ENCODE peak calls at places on chromosomes 12 and 14, in four cellular contexts. One of them, this sample, is unnamed. For H3K4me1, the result is how much of the 10 kb centered on the place peaks cover.

GRCh38 chr12:80101126-80101525 is 1.8 kb downstream of the OTOGL start:
- DNase-seq in GM12878: no peak
- DNase-seq in HepG2: no peak
- DNase-seq in K562: peak
- DNase-seq in this sample: no peak

GRCh38 chr12:56236985-56237384 is 7.1 kb downstream of the SLC39A5 start:
- DNase-seq in GM12878: no peak
- DNase-seq in HepG2: no peak
- DNase-seq in K562: no peak
- DNase-seq in this sample: no peak

GRCh38 chr12:69097619-69098368 is 141.6 kb upstream of the CPSF6 start:
- DNase-seq in K562: no peak
- DNase-seq in GM12878: no peak
- DNase-seq in HepG2: no peak
- DNase-seq in this sample: no peak

GRCh38 chr12:77324763-77325468 is 259.5 kb upstream of the E2F7 start:
- DNase-seq in GM12878: no peak
- DNase-seq in HepG2: peak
- DNase-seq in K562: peak
- DNase-seq in this sample: peak

GRCh38 chr12:56188786-56189335 is 422 bp downstream of the SMARCC2 start:
- DNase-seq in HepG2: no peak
- DNase-seq in GM12878: no peak
- DNase-seq in K562: no peak
- DNase-seq in this sample: peak

GRCh38 chr14:61335049-61335448 is 13.7 kb downstream of the PRKCH start:
- DNase-seq in HepG2: no peak
- DNase-seq in K562: no peak
- DNase-seq in GM12878: no peak
- DNase-seq in this sample: no peak

GRCh38 chr14:94370524-94370910 is 17.9 kb downstream of the SERPINA1 start:
- DNase-seq in K562: no peak
- DNase-seq in HepG2: no peak
- DNase-seq in GM12878: no peak
- DNase-seq in this sample: no peak

GRCh38 chr12:42039146-42039545 is 105.5 kb downstream of the GXYLT1 start:
- DNase-seq in K562: peak
- DNase-seq in GM12878: no peak
- DNase-seq in HepG2: no peak
- DNase-seq in this sample: peak

GRCh38 chr12:109772622-109773321 is 59.1 kb downstream of the FAM222A start:
- DNase-seq in K562: no peak
- DNase-seq in HepG2: no peak
- DNase-seq in GM12878: no peak
- DNase-seq in this sample: no peak

GRCh38 chr14:101874001-101874400 is 90.4 kb upstream of the DYNC1H1 start:
- DNase-seq in GM12878: no peak
- DNase-seq in HepG2: no peak
- DNase-seq in K562: no peak
- DNase-seq in this sample: no peak

GRCh38 chr12:55717397-55718007 is 1.7 kb downstream of the BLOC1S1 start:
- DNase-seq in GM12878: no peak
- DNase-seq in K562: peak
- DNase-seq in HepG2: no peak
- DNase-seq in this sample: no peak

GRCh38 chr14:99268776-99269510 is 3.1 kb downstream of the BCL11B start:
- DNase-seq in GM12878: no peak
- DNase-seq in K562: no peak
- DNase-seq in HepG2: no peak
- DNase-seq in this sample: peak

GRCh38 chr12:69056743-69057515 is 124.0 kb upstream of the CPM start:
- DNase-seq in GM12878: no peak
- DNase-seq in HepG2: no peak
- DNase-seq in K562: no peak
- DNase-seq in this sample: no peak

GRCh38 chr14:95424533-95424932 is 91.9 kb downstream of the SYNE3 start:
- DNase-seq in HepG2: no peak
- DNase-seq in GM12878: no peak
- DNase-seq in K562: peak
- DNase-seq in this sample: no peak

GRCh38 chr14:81172353-81172752 is 48.4 kb downstream of the GTF2A1 start:
- DNase-seq in HepG2: no peak
- DNase-seq in K562: no peak
- DNase-seq in GM12878: no peak
- DNase-seq in this sample: no peak

GRCh38 chr14:77985235-77985634 is 184.9 kb upstream of the NRXN3 start:
- DNase-seq in K562: no peak
- DNase-seq in HepG2: no peak
- DNase-seq in GM12878: no peak
- DNase-seq in this sample: no peak

GRCh38 chr12:29818925-29819324 is 35.2 kb upstream of the TMTC1 start:
- DNase-seq in GM12878: no peak
- DNase-seq in K562: no peak
- DNase-seq in HepG2: no peak
- DNase-seq in this sample: no peak

GRCh38 chr12:95922231-95922630 is 20.2 kb downstream of the CCDC38 start:
- DNase-seq in K562: no peak
- DNase-seq in HepG2: no peak
- DNase-seq in GM12878: no peak
- DNase-seq in this sample: no peak

GRCh38 chr12:852864-853263 is 96.6 kb downstream of the RAD52 start:
- DNase-seq in HepG2: no peak
- DNase-seq in K562: no peak
- DNase-seq in GM12878: no peak
- DNase-seq in this sample: no peak

GRCh38 chr12:4852911-4853310 is 56.8 kb upstream of the KCNA1 start:
- DNase-seq in HepG2: no peak
- DNase-seq in GM12878: no peak
- DNase-seq in K562: no peak
- DNase-seq in this sample: no peak

GRCh38 chr12:4850857-4851380 is 58.8 kb upstream of the KCNA1 start:
- DNase-seq in HepG2: no peak
- DNase-seq in GM12878: no peak
- DNase-seq in K562: no peak
- DNase-seq in this sample: no peak

GRCh38 chr12:4849946-4850345 is 59.8 kb upstream of the KCNA1 start:
- DNase-seq in GM12878: no peak
- DNase-seq in K562: no peak
- DNase-seq in HepG2: no peak
- DNase-seq in this sample: no peak

GRCh38 chr12:4852308-4852707 is 57.4 kb upstream of the KCNA1 start:
- DNase-seq in GM12878: no peak
- DNase-seq in K562: no peak
- DNase-seq in HepG2: no peak
- DNase-seq in this sample: no peak

DNA sequence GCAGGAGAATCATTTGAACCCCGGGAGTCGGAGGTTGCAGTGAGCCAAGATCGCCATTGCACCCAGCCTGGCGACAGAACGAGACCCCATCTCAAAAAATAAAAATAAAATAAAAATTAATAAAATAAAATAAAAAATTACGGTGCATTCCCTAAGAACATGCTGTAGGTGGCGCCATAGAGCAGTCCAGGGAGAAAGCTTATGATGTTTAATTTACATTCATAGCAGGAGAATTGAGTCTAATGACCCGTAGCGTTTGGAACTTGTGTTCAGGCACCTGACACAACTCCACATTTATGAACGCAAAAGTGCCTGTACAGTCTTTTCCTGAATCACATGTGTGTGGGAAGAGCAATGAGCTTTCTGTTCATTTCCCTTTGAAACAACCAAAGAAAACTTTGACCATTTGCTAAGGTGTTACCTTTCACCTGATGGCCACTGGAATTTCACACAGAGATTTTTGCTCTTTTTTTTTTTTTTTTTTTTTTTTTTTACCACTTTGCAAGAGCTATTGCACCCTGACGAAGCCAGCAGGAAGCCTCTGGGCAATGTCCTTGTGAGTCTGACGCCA is 60.6 kb upstream of the KCNA1 start:
- DNase-seq in K562: peak
- DNase-seq in GM12878: no peak
- DNase-seq in HepG2: peak
- DNase-seq in this sample: peak
- TF ChIP-seq JUNB in K562: no peak
- TF ChIP-seq JUNB in GM12878: no peak
- TF ChIP-seq JUNB in HepG2: no peak
- TF ChIP-seq JUNB in this sample: no peak

GRCh38 chr12:104291867-104292524 is 11.5 kb upstream of the EID3 start:
- DNase-seq in HepG2: no peak
- DNase-seq in GM12878: no peak
- DNase-seq in K562: no peak
- DNase-seq in this sample: peak

GRCh38 chr12:104292872-104293794 is 10.4 kb upstream of the EID3 start:
- DNase-seq in GM12878: no peak
- DNase-seq in K562: no peak
- DNase-seq in HepG2: no peak
- DNase-seq in this sample: no peak

GRCh38 chr12:104290320-104290719 is 13.2 kb upstream of the EID3 start:
- DNase-seq in K562: no peak
- DNase-seq in GM12878: no peak
- DNase-seq in HepG2: no peak
- DNase-seq in this sample: no peak

GRCh38 chr12:104288635-104289258 is 14.8 kb upstream of the EID3 start:
- DNase-seq in GM12878: peak
- DNase-seq in HepG2: peak
- DNase-seq in K562: peak
- DNase-seq in this sample: peak

GRCh38 chr12:104290855-104291254 is 12.7 kb upstream of the EID3 start:
- DNase-seq in HepG2: no peak
- DNase-seq in GM12878: no peak
- DNase-seq in K562: no peak
- DNase-seq in this sample: no peak
- TF ChIP-seq EZH2 in HepG2: no peak
- TF ChIP-seq EZH2 in GM12878: no peak
- TF ChIP-seq EZH2 in K562: no peak
- TF ChIP-seq EZH2 in this sample: no peak

DNA sequence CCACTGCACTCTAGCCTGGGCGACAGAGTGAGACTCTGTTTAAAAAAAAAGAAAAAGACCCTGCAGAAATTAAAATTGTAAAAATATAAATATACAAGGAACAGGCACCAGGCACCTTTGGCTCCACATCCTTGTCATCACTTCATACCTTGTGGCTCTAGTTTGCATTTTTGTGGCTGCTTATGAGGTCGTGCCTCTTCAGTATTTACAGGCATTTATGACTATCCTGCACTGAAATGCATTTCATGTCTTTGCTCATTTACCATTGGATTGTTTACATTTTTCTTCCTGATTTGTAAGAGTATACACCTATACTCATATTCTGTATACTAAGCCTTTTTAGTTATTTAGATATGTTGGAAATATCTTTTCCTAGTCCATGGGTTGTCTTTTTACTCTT is 20.1 kb downstream of the BICD1 start:
- DNase-seq in GM12878: no peak
- DNase-seq in HepG2: no peak
- DNase-seq in K562: no peak
- DNase-seq in this sample: no peak
- H3K4me1 ChIP-seq in GM12878: under half
- H3K4me1 ChIP-seq in HepG2: under half
- H3K4me1 ChIP-seq in K562: under half
- H3K4me1 ChIP-seq in this sample: under half

GRCh38 chr14:92860097-92860496 is 62.9 kb upstream of the CHGA start:
- DNase-seq in K562: no peak
- DNase-seq in GM12878: no peak
- DNase-seq in HepG2: no peak
- DNase-seq in this sample: no peak
- TF ChIP-seq JUNB in K562: no peak
- TF ChIP-seq JUNB in GM12878: no peak
- TF ChIP-seq JUNB in HepG2: no peak
- TF ChIP-seq JUNB in this sample: no peak

GRCh38 chr12:64451687-64452558 is at the start of gene TBK1:
- DNase-seq in K562: peak
- DNase-seq in GM12878: peak
- DNase-seq in HepG2: peak
- DNase-seq in this sample: peak
- TF ChIP-seq EZH2 in K562: no peak
- TF ChIP-seq EZH2 in GM12878: no peak
- TF ChIP-seq EZH2 in HepG2: no peak
- TF ChIP-seq EZH2 in this sample: no peak

DNA sequence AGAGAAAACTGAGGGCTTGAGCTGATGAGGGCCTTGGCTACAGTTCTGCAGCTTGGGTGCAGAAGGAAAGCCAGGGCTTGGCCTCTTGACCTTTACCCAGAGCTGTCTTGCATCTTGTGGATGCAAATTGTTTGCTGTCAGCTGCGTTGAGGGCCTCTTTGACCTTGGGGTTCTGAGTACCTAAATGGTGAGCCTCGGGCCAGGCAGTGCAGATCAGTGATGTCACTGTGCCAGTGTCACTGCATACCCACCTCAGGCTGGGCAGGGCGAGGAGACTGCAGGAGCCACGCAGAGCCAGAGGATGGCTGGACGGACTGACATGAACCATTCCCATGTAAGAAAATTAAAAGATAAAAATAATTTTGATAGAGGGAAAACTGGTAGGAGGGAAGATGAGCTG is 18.6 kb downstream of the ESRRB start:
- DNase-seq in K562: no peak
- DNase-seq in GM12878: no peak
- DNase-seq in HepG2: no peak
- DNase-seq in this sample: no peak
- H3K4me1 ChIP-seq in K562: under half
- H3K4me1 ChIP-seq in GM12878: under half
- H3K4me1 ChIP-seq in HepG2: under half
- H3K4me1 ChIP-seq in this sample: under half

DNA sequence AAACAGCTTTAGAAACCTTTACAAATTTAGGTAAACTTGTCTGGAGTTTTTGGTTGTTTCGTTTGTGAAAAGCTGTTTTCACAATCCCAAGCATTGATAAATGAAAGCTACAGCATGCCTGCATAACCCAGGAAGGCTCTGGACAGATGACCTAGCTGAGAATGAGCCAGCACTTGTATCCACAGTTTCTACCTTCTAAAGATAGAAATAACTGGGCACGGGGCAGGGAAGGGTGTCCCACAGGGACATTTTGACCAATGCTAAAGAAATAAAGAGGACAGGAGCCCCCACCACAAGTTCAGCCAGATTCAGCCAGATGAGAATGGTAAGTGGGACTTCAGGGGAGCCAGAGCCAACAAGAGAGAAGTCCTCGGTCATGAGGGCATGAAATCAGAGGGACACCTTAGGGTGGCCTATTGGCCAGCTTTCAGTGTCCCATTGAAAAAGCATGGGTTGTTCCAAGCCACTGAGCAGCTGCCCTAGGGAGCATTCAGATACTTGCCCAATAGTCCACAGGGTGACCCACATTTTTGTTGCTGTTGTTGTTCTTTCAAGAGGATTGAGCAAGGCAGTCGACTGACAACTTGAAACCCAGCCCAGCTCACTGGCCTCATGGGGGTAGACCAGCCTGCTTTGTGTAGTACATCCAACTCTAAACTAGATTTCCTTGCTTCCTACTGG is 140.3 kb upstream of the NUDT4 start:
- DNase-seq in GM12878: no peak
- DNase-seq in HepG2: peak
- DNase-seq in K562: no peak
- DNase-seq in this sample: no peak
- TF ChIP-seq JUNB in GM12878: no peak
- TF ChIP-seq JUNB in HepG2: no peak
- TF ChIP-seq JUNB in K562: no peak
- TF ChIP-seq JUNB in this sample: no peak

GRCh38 chr14:89339158-89339557 is 77.9 kb downstream of the FOXN3 start:
- DNase-seq in GM12878: no peak
- DNase-seq in K562: no peak
- DNase-seq in HepG2: no peak
- DNase-seq in this sample: no peak
- TF ChIP-seq EZH2 in GM12878: no peak
- TF ChIP-seq EZH2 in K562: no peak
- TF ChIP-seq EZH2 in HepG2: no peak
- TF ChIP-seq EZH2 in this sample: no peak

This sample was measured in GM23338.